ENCODE peak calls at places on chromosome 11, in six cellular contexts. One of them, this sample, is unnamed.

GRCh38 chr11:10481567-10482349 is 26.7 kb downstream of the AMPD3 start:
- DNase-seq in PC-3: no peak
- DNase-seq in stimulated activated CD8-positive, alpha-beta memory T cell treated with anti-CD3 and anti-CD28 coated beads, Interleukin-15, amount 100 ng/mL, for 4 hours: no peak
- DNase-seq in caudate nucleus: no peak
- DNase-seq in activated CD8-positive, alpha-beta memory T cell treated with anti-CD3 and anti-CD28 coated beads, Interleukin-2, amount 50 U/mL, for 4 hours: no peak
- DNase-seq in hepatocyte: no peak
- DNase-seq in this sample: no peak

GRCh38 chr11:117426941-117427340 is 99.3 kb downstream of the CEP164 start:
- DNase-seq in activated CD8-positive, alpha-beta memory T cell treated with anti-CD3 and anti-CD28 coated beads, Interleukin-2, amount 50 U/mL, for 4 hours: no peak
- DNase-seq in caudate nucleus: no peak
- DNase-seq in hepatocyte: no peak
- DNase-seq in PC-3: no peak
- DNase-seq in stimulated activated CD8-positive, alpha-beta memory T cell treated with anti-CD3 and anti-CD28 coated beads, Interleukin-15, amount 100 ng/mL, for 4 hours: no peak
- DNase-seq in this sample: no peak

GRCh38 chr11:86145439-86146156 is 76.7 kb upstream of the PICALM start:
- DNase-seq in caudate nucleus: no peak
- DNase-seq in hepatocyte: peak; percentile 33
- DNase-seq in activated CD8-positive, alpha-beta memory T cell treated with anti-CD3 and anti-CD28 coated beads, Interleukin-2, amount 50 U/mL, for 4 hours: no peak
- DNase-seq in PC-3: no peak
- DNase-seq in stimulated activated CD8-positive, alpha-beta memory T cell treated with anti-CD3 and anti-CD28 coated beads, Interleukin-15, amount 100 ng/mL, for 4 hours: no peak
- DNase-seq in this sample: no peak

GRCh38 chr11:36600155-36600554 is 2.1 kb upstream of the RAG2 start:
- DNase-seq in activated CD8-positive, alpha-beta memory T cell treated with anti-CD3 and anti-CD28 coated beads, Interleukin-2, amount 50 U/mL, for 4 hours: no peak
- DNase-seq in hepatocyte: no peak
- DNase-seq in stimulated activated CD8-positive, alpha-beta memory T cell treated with anti-CD3 and anti-CD28 coated beads, Interleukin-15, amount 100 ng/mL, for 4 hours: no peak
- DNase-seq in PC-3: no peak
- DNase-seq in caudate nucleus: no peak
- DNase-seq in this sample: no peak

GRCh38 chr11:17596310-17596669 is 49.2 kb downstream of the OTOG start:
- DNase-seq in activated CD8-positive, alpha-beta memory T cell treated with anti-CD3 and anti-CD28 coated beads, Interleukin-2, amount 50 U/mL, for 4 hours: no peak
- DNase-seq in PC-3: no peak
- DNase-seq in stimulated activated CD8-positive, alpha-beta memory T cell treated with anti-CD3 and anti-CD28 coated beads, Interleukin-15, amount 100 ng/mL, for 4 hours: no peak
- DNase-seq in caudate nucleus: no peak
- DNase-seq in hepatocyte: no peak
- DNase-seq in this sample: no peak

GRCh38 chr11:128135451-128135850 is 451.9 kb downstream of the ETS1 start:
- DNase-seq in stimulated activated CD8-positive, alpha-beta memory T cell treated with anti-CD3 and anti-CD28 coated beads, Interleukin-15, amount 100 ng/mL, for 4 hours: no peak
- DNase-seq in caudate nucleus: no peak
- DNase-seq in PC-3: peak; percentile 61
- DNase-seq in activated CD8-positive, alpha-beta memory T cell treated with anti-CD3 and anti-CD28 coated beads, Interleukin-2, amount 50 U/mL, for 4 hours: no peak
- DNase-seq in hepatocyte: no peak
- DNase-seq in this sample: peak; percentile 2

GRCh38 chr11:78318321-78318720 is 99.3 kb downstream of the GAB2 start:
- DNase-seq in hepatocyte: no peak
- DNase-seq in stimulated activated CD8-positive, alpha-beta memory T cell treated with anti-CD3 and anti-CD28 coated beads, Interleukin-15, amount 100 ng/mL, for 4 hours: no peak
- DNase-seq in activated CD8-positive, alpha-beta memory T cell treated with anti-CD3 and anti-CD28 coated beads, Interleukin-2, amount 50 U/mL, for 4 hours: no peak
- DNase-seq in PC-3: no peak
- DNase-seq in caudate nucleus: no peak
- DNase-seq in this sample: no peak

GRCh38 chr11:131924446-131925240 is 554.2 kb downstream of the NTM start:
- DNase-seq in stimulated activated CD8-positive, alpha-beta memory T cell treated with anti-CD3 and anti-CD28 coated beads, Interleukin-15, amount 100 ng/mL, for 4 hours: no peak
- DNase-seq in PC-3: peak; percentile 81
- DNase-seq in hepatocyte: no peak
- DNase-seq in activated CD8-positive, alpha-beta memory T cell treated with anti-CD3 and anti-CD28 coated beads, Interleukin-2, amount 50 U/mL, for 4 hours: no peak
- DNase-seq in caudate nucleus: no peak
- DNase-seq in this sample: peak; percentile 50

GRCh38 chr11:116823031-116823843 is at the start of gene APOA4:
- DNase-seq in activated CD8-positive, alpha-beta memory T cell treated with anti-CD3 and anti-CD28 coated beads, Interleukin-2, amount 50 U/mL, for 4 hours: no peak
- DNase-seq in stimulated activated CD8-positive, alpha-beta memory T cell treated with anti-CD3 and anti-CD28 coated beads, Interleukin-15, amount 100 ng/mL, for 4 hours: no peak
- DNase-seq in caudate nucleus: no peak
- DNase-seq in hepatocyte: no peak
- DNase-seq in PC-3: no peak
- DNase-seq in this sample: no peak

GRCh38 chr11:75565221-75565814 is 3.3 kb downstream of the SERPINH1 start:
- DNase-seq in caudate nucleus: no peak
- DNase-seq in activated CD8-positive, alpha-beta memory T cell treated with anti-CD3 and anti-CD28 coated beads, Interleukin-2, amount 50 U/mL, for 4 hours: no peak
- DNase-seq in stimulated activated CD8-positive, alpha-beta memory T cell treated with anti-CD3 and anti-CD28 coated beads, Interleukin-15, amount 100 ng/mL, for 4 hours: no peak
- DNase-seq in PC-3: peak; percentile 77
- DNase-seq in hepatocyte: peak; percentile 81
- DNase-seq in this sample: peak; percentile 92

GRCh38 chr11:133163463-133164419 is 368.6 kb downstream of the OPCML start:
- DNase-seq in activated CD8-positive, alpha-beta memory T cell treated with anti-CD3 and anti-CD28 coated beads, Interleukin-2, amount 50 U/mL, for 4 hours: no peak
- DNase-seq in caudate nucleus: no peak
- DNase-seq in hepatocyte: peak; percentile 71
- DNase-seq in PC-3: peak; percentile 62
- DNase-seq in stimulated activated CD8-positive, alpha-beta memory T cell treated with anti-CD3 and anti-CD28 coated beads, Interleukin-15, amount 100 ng/mL, for 4 hours: no peak
- DNase-seq in this sample: peak; percentile 40

GRCh38 chr11:2466869-2467694 is 22.3 kb downstream of the KCNQ1 start:
- DNase-seq in activated CD8-positive, alpha-beta memory T cell treated with anti-CD3 and anti-CD28 coated beads, Interleukin-2, amount 50 U/mL, for 4 hours: no peak
- DNase-seq in caudate nucleus: no peak
- DNase-seq in stimulated activated CD8-positive, alpha-beta memory T cell treated with anti-CD3 and anti-CD28 coated beads, Interleukin-15, amount 100 ng/mL, for 4 hours: no peak
- DNase-seq in PC-3: no peak
- DNase-seq in hepatocyte: no peak
- DNase-seq in this sample: no peak

GRCh38 chr11:114102993-114103896 is 43.7 kb downstream of the ZBTB16 start:
- DNase-seq in hepatocyte: no peak
- DNase-seq in stimulated activated CD8-positive, alpha-beta memory T cell treated with anti-CD3 and anti-CD28 coated beads, Interleukin-15, amount 100 ng/mL, for 4 hours: no peak
- DNase-seq in PC-3: no peak
- DNase-seq in activated CD8-positive, alpha-beta memory T cell treated with anti-CD3 and anti-CD28 coated beads, Interleukin-2, amount 50 U/mL, for 4 hours: no peak
- DNase-seq in caudate nucleus: no peak
- DNase-seq in this sample: no peak

GRCh38 chr11:66877585-66877984 is 20.7 kb downstream of the LRFN4 start:
- DNase-seq in activated CD8-positive, alpha-beta memory T cell treated with anti-CD3 and anti-CD28 coated beads, Interleukin-2, amount 50 U/mL, for 4 hours: no peak
- DNase-seq in PC-3: no peak
- DNase-seq in hepatocyte: no peak
- DNase-seq in stimulated activated CD8-positive, alpha-beta memory T cell treated with anti-CD3 and anti-CD28 coated beads, Interleukin-15, amount 100 ng/mL, for 4 hours: no peak
- DNase-seq in caudate nucleus: no peak
- DNase-seq in this sample: no peak

GRCh38 chr11:127627629-127628462 is 627.3 kb upstream of the KIRREL3 start:
- DNase-seq in PC-3: no peak
- DNase-seq in caudate nucleus: no peak
- DNase-seq in activated CD8-positive, alpha-beta memory T cell treated with anti-CD3 and anti-CD28 coated beads, Interleukin-2, amount 50 U/mL, for 4 hours: no peak
- DNase-seq in hepatocyte: no peak
- DNase-seq in stimulated activated CD8-positive, alpha-beta memory T cell treated with anti-CD3 and anti-CD28 coated beads, Interleukin-15, amount 100 ng/mL, for 4 hours: no peak
- DNase-seq in this sample: no peak

GRCh38 chr11:12100429-12100828 is 10.0 kb upstream of the MICAL2 start:
- DNase-seq in caudate nucleus: no peak
- DNase-seq in activated CD8-positive, alpha-beta memory T cell treated with anti-CD3 and anti-CD28 coated beads, Interleukin-2, amount 50 U/mL, for 4 hours: no peak
- DNase-seq in stimulated activated CD8-positive, alpha-beta memory T cell treated with anti-CD3 and anti-CD28 coated beads, Interleukin-15, amount 100 ng/mL, for 4 hours: no peak
- DNase-seq in PC-3: no peak
- DNase-seq in hepatocyte: no peak
- DNase-seq in this sample: no peak

GRCh38 chr11:19723572-19724342 is 11.1 kb downstream of the NAV2 start:
- DNase-seq in activated CD8-positive, alpha-beta memory T cell treated with anti-CD3 and anti-CD28 coated beads, Interleukin-2, amount 50 U/mL, for 4 hours: peak; percentile 34
- DNase-seq in hepatocyte: peak; percentile 22
- DNase-seq in caudate nucleus: no peak
- DNase-seq in PC-3: peak; percentile 84
- DNase-seq in stimulated activated CD8-positive, alpha-beta memory T cell treated with anti-CD3 and anti-CD28 coated beads, Interleukin-15, amount 100 ng/mL, for 4 hours: peak; percentile 14
- DNase-seq in this sample: peak; percentile 48

GRCh38 chr11:65204646-65205601 is 23.2 kb downstream of the CAPN1 start:
- DNase-seq in caudate nucleus: no peak
- DNase-seq in hepatocyte: peak; percentile 58
- DNase-seq in stimulated activated CD8-positive, alpha-beta memory T cell treated with anti-CD3 and anti-CD28 coated beads, Interleukin-15, amount 100 ng/mL, for 4 hours: no peak
- DNase-seq in activated CD8-positive, alpha-beta memory T cell treated with anti-CD3 and anti-CD28 coated beads, Interleukin-2, amount 50 U/mL, for 4 hours: peak; percentile 52
- DNase-seq in PC-3: peak; percentile 59
- DNase-seq in this sample: peak; percentile 31

GRCh38 chr11:57241311-57241972 is 4.4 kb upstream of the APLNR start:
- DNase-seq in caudate nucleus: no peak
- DNase-seq in hepatocyte: no peak
- DNase-seq in PC-3: no peak
- DNase-seq in stimulated activated CD8-positive, alpha-beta memory T cell treated with anti-CD3 and anti-CD28 coated beads, Interleukin-15, amount 100 ng/mL, for 4 hours: no peak
- DNase-seq in activated CD8-positive, alpha-beta memory T cell treated with anti-CD3 and anti-CD28 coated beads, Interleukin-2, amount 50 U/mL, for 4 hours: no peak
- DNase-seq in this sample: no peak

This sample was measured in EL.